ENCODE peak calls at places on chromosomes 1 and 21, in eight cellular contexts. S is colonic mucosa, K is body of pancreas, M is fibroblast of lung, L is NB4, G is mammary epithelial cell, W is brain microvascular endothelial cell, Q is endothelial cell of umbilical vein. E is an unnamed sample.

GRCh38 chr1:165717918-165718515 is 19.7 kb upstream of the ALDH9A1 start:
- DNase-seq in S (peak), K (peak), M (peak), L (peak), G (peak), W (peak), Q (peak), E (peak)

GRCh38 chr1:83978056-83978455 is 20.9 kb downstream of the TTLL7 start:
- DNase-seq in S (no peak), K (no peak), M (no peak), L (no peak), G (no peak), W (no peak), Q (no peak), E (no peak)

GRCh38 chr1:204350857-204351573 is 8.7 kb downstream of the PLEKHA6 start:
- DNase-seq in S (peak), K (peak), M (peak), L (no peak), G (no peak), W (peak), Q (peak), E (peak)

GRCh38 chr21:15695241-15695640 is 34.5 kb upstream of the USP25 start:
- DNase-seq in S (no peak), K (no peak), M (no peak), L (no peak), G (no peak), W (no peak), Q (no peak), E (no peak)

GRCh38 chr1:59509341-59509869 is 212.5 kb downstream of the FGGY start:
- DNase-seq in S (no peak), K (no peak), M (no peak), L (no peak), G (no peak), W (no peak), Q (no peak), E (no peak)

GRCh38 chr1:119260504-119260903 is 108.1 kb upstream of the HAO2 start:
- DNase-seq in S (no peak), K (no peak), M (no peak), L (no peak), G (no peak), W (no peak), Q (no peak), E (no peak)

GRCh38 chr1:88074661-88075060 is 609.4 kb upstream of the PKN2 start:
- DNase-seq in S (no peak), K (no peak), M (no peak), L (no peak), G (no peak), W (no peak), Q (no peak), E (no peak)

GRCh38 chr1:31699341-31699891 is 4.4 kb downstream of the COL16A1 start:
- DNase-seq in S (no peak), K (no peak), M (no peak), L (no peak), G (no peak), W (no peak), Q (no peak), E (no peak)

GRCh38 chr1:189149547-189150375 is 1327.9 kb downstream of the BRINP3 start:
- DNase-seq in S (no peak), K (peak), M (no peak), L (peak), G (no peak), W (no peak), Q (no peak), E (no peak)

GRCh38 chr1:56866656-56867055 is 12.1 kb downstream of the C8A start:
- DNase-seq in S (no peak), K (no peak), M (peak), L (no peak), G (peak), W (peak), Q (no peak), E (no peak)

GRCh38 chr1:113934511-113935055 is 5.5 kb downstream of the HIPK1 start:
- DNase-seq in S (no peak), K (no peak), M (no peak), L (no peak), G (no peak), W (no peak), Q (no peak), E (no peak)

GRCh38 chr1:200794506-200795065 is 55.9 kb downstream of the CAMSAP2 start:
- DNase-seq in S (no peak), K (no peak), M (no peak), L (no peak), G (peak), W (no peak), Q (peak), E (no peak)

GRCh38 chr1:58932820-58933598 is 149.2 kb upstream of the JUN start:
- DNase-seq in S (peak), K (peak), M (peak), L (peak), G (peak), W (peak), Q (no peak), E (peak)

GRCh38 chr1:208668991-208669390 is 424.8 kb upstream of the PLXNA2 start:
- DNase-seq in S (no peak), K (no peak), M (no peak), L (peak), G (peak), W (peak), Q (no peak), E (no peak)

GRCh38 chr1:229229137-229229720 is 41.7 kb upstream of the RAB4A start:
- DNase-seq in S (no peak), K (peak), M (peak), L (peak), G (peak), W (no peak), Q (no peak), E (peak)

GRCh38 chr1:97050501-97050900 is 328.9 kb downstream of the PTBP2 start:
- DNase-seq in S (no peak), K (no peak), M (peak), L (peak), G (no peak), W (peak), Q (peak), E (peak)

GRCh38 chr1:35505911-35506798 is 51.0 kb downstream of the KIAA0319L start:
- DNase-seq in S (no peak), K (peak), M (peak), L (peak), G (peak), W (peak), Q (peak), E (peak)

GRCh38 chr1:85240174-85240601 is 19.3 kb downstream of the C1orf52 start:
- DNase-seq in S (no peak), K (peak), M (peak), L (peak), G (no peak), W (no peak), Q (no peak), E (peak)

GRCh38 chr21:46097826-46098286 is at the start of gene COL6A2:
- DNase-seq in S (peak), K (peak), M (peak), L (no peak), G (no peak), W (peak), Q (no peak), E (peak)

GRCh38 chr21:41466024-41466820 is 40.2 kb downstream of the MX1 start:
- DNase-seq in S (no peak), K (no peak), M (peak), L (no peak), G (no peak), W (no peak), Q (no peak), E (no peak)

GRCh38 chr1:179785025-179785424 is 41.9 kb downstream of the FAM163A start:
- DNase-seq in S (no peak), K (no peak), M (peak), L (no peak), G (no peak), W (no peak), Q (no peak), E (peak)

GRCh38 chr1:82160903-82161302 is 360.2 kb downstream of the ADGRL2 start:
- DNase-seq in S (no peak), K (no peak), M (no peak), L (no peak), G (no peak), W (no peak), Q (no peak), E (no peak)

GRCh38 chr1:77927414-77927813 is 39.0 kb downstream of the NEXN start:
- DNase-seq in S (no peak), K (no peak), M (no peak), L (no peak), G (no peak), W (no peak), Q (no peak), E (no peak)

GRCh38 chr1:27789511-27790154 is 16.6 kb downstream of the STX12 start:
- DNase-seq in S (no peak), K (no peak), M (peak), L (peak), G (peak), W (peak), Q (peak), E (peak)

GRCh38 chr1:29478046-29478791 is 241.9 kb downstream of the PTPRU start:
- DNase-seq in S (no peak), K (no peak), M (no peak), L (no peak), G (no peak), W (no peak), Q (no peak), E (no peak)

GRCh38 chr1:41383094-41383852 is 22.0 kb downstream of the FOXO6 start:
- DNase-seq in S (no peak), K (no peak), M (peak), L (peak), G (no peak), W (peak), Q (peak), E (no peak)

GRCh38 chr1:100358210-100358609 is 5.9 kb downstream of the CDC14A start:
- DNase-seq in S (no peak), K (no peak), M (no peak), L (peak), G (no peak), W (peak), Q (peak), E (peak)

GRCh38 chr1:17436380-17437174 is 2.9 kb downstream of the RCC2 start:
- DNase-seq in S (no peak), K (no peak), M (no peak), L (no peak), G (no peak), W (no peak), Q (peak), E (no peak)

GRCh38 chr1:44801491-44802305 is 1.5 kb downstream of the PLK3 start:
- DNase-seq in S (no peak), K (no peak), M (no peak), L (no peak), G (peak), W (no peak), Q (peak), E (no peak)

GRCh38 chr1:214933375-214933774 is 149.2 kb upstream of the KCNK2 start:
- DNase-seq in S (no peak), K (no peak), M (no peak), L (no peak), G (peak), W (no peak), Q (no peak), E (no peak)

GRCh38 chr1:28581531-28582247 is 10.4 kb upstream of the RAB42 start:
- DNase-seq in S (peak), K (peak), M (peak), L (peak), G (peak), W (peak), Q (peak), E (peak)

GRCh38 chr1:206651014-206651413 is 15.7 kb downstream of the DYRK3 start:
- DNase-seq in S (no peak), K (no peak), M (no peak), L (no peak), G (no peak), W (no peak), Q (no peak), E (no peak)

GRCh38 chr1:1360511-1361169 is 2.3 kb upstream of the MXRA8 start:
- DNase-seq in S (peak), K (no peak), M (peak), L (no peak), G (peak), W (peak), Q (no peak), E (peak)

GRCh38 chr21:27380303-27380702 is 413.4 kb upstream of the ADAMTS5 start:
- DNase-seq in S (no peak), K (no peak), M (no peak), L (no peak), G (no peak), W (no peak), Q (no peak), E (no peak)

GRCh38 chr1:218459878-218460277 is 114.7 kb downstream of the TGFB2 start:
- DNase-seq in S (no peak), K (no peak), M (peak), L (peak), G (peak), W (peak), Q (peak), E (peak)

GRCh38 chr1:51506537-51506936 is 12.5 kb downstream of the EPS15 start:
- DNase-seq in S (no peak), K (no peak), M (peak), L (no peak), G (peak), W (peak), Q (peak), E (peak)

GRCh38 chr1:102191723-102192122 is 195.0 kb upstream of the OLFM3 start:
- DNase-seq in S (peak), K (peak), M (peak), L (peak), G (peak), W (no peak), Q (peak), E (no peak)

DNA sequence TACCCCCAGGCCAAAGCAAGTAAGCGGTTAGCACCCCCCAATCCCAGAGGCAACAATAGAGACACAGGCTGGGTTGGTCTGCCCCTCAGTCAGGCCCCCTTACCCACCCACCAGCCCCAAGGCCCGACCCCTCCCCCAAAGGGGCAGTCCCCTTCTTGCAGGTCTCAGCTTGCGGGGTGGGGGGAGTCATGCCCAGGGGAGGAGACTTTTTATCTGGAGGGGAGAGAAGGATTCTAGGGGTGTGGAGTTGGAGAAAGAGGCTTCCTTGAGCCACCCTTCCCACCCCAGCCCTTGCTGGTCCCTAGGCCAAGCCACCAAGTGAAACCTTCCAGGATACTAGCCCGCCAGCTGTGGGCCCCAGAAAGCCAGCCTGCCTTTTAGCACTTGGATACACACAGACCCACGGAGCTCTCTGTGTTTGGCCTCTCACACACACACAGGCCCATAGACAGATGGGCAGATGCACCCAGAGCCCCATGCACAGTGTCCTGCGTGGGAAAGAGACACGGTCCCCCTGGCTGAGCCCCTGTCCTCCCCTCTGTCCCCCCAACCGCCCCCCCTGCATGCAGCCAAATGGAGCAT is 7.1 kb downstream of the TMEM54 start:
- DNase-seq in S (no peak), K (no peak), M (no peak), L (no peak), G (no peak), W (no peak), Q (no peak), E (no peak)
- H3K4me3 ChIP-seq in S (no peak), K (no peak), M (no peak), L (no peak), G (no peak), W (no peak), Q (no peak), E (no peak)

GRCh38 chr1:6171546-6172124 is 8.5 kb downstream of the CHD5 start:
- DNase-seq in S (no peak), K (no peak), M (no peak), L (peak), G (no peak), W (no peak), Q (peak), E (peak)
- TF ChIP-seq CTCF in S (no peak), K (no peak), M (peak), L (peak), G (peak), W (peak), Q (peak), E (peak)

GRCh38 chr1:109275706-109276345 is 7.1 kb downstream of the PSRC1 start:
- DNase-seq in S (no peak), K (no peak), M (peak), L (no peak), G (peak), W (peak), Q (no peak), E (no peak)
- H3K4me3 ChIP-seq in S (no peak), K (no peak), M (no peak), L (no peak), G (peak), W (no peak), Q (no peak), E (no peak)

DNA sequence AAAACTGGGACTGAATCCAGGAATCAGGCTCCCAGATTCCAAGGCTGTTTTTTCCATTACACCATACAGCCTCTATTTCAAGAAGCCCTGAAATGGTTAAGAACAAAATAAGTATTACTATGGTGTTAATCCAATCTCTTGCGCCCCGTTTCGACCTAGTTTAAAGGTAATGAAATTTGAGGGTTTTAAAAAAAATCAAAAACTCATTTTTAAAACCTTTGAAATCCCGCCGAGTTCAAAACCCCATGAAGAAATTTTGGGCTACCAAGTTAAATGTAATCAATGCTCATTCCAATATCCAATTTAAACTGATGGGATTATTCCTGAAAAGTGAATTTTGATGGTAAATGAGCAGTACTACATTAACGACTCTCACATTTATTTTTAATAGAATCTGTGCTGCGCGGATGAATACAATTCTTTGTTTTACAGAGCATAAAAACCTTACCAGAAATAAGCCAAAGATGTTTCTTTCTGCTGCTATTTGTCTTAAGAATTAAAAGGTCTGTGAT is 767 bp upstream of the EGLN1 start:
- DNase-seq in S (no peak), K (no peak), M (no peak), L (no peak), G (no peak), W (no peak), Q (no peak), E (no peak)
- TF ChIP-seq CTCF in S (no peak), K (no peak), M (no peak), L (no peak), G (no peak), W (no peak), Q (no peak), E (no peak)

GRCh38 chr1:243850368-243851128 is 505 bp upstream of the AKT3 start:
- DNase-seq in S (peak), K (peak), M (peak), L (peak), G (peak), W (peak), Q (peak), E (peak)

GRCh38 chr1:243848165-243849088 is 1.6 kb downstream of the AKT3 start:
- DNase-seq in S (no peak), K (no peak), M (no peak), L (no peak), G (no peak), W (no peak), Q (peak), E (peak)

GRCh38 chr1:243851129-243851756 is 1.2 kb upstream of the AKT3 start:
- DNase-seq in S (no peak), K (no peak), M (no peak), L (no peak), G (peak), W (no peak), Q (no peak), E (no peak)

GRCh38 chr1:243850013-243850367 is at the start of gene AKT3:
- DNase-seq in S (no peak), K (no peak), M (no peak), L (no peak), G (no peak), W (no peak), Q (no peak), E (no peak)

DNA sequence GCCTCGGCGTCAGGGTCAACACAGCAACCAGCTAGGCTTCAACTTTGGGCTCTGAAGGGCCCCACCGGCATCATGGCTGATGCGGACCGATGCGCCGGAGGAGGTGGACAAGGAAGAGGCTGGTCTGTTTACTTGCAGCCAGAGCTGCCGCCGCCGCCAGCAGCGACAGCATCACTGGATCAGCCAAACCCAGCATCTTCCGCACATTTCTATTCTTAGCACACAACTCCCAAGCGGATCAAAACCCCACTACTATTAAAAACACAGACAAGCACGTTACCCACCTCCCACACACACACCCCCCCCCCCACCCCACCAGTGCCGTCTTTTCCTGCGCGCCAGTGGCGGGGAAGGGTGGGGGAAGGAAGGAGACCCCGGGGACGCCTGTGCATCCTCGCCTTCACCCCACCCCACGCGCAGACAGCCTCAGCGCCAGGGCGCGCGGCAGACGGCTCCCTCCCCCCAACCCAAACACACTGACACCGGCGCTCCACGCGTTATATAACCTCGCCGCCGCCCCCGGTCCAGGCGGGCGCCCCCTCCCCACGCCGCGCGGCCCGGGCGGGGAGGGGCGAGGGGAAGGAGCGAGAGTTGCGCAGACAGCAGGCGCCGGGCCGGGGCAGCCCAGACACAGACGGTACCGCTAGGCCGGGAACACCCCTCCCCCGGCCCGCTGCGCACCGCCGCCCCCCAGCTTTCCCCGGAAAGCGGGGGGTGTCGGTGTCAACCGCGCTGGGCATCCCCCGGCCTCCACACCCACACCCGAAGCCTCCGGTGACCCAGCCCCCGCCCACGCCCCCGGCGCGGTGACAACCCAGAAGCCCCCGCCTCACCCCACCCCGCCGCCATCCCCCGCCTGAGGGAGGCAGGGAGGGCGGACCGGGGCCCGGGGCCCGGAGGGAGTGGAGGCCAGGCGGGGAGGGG is 692 bp downstream of the AKT3 start:
- DNase-seq in S (peak), K (peak), M (peak), L (peak), G (peak), W (peak), Q (peak), E (peak)
- H3K4me3 ChIP-seq in S (peak), K (peak), M (peak), L (peak), G (peak), W (peak), Q (peak), E (peak)

DNA sequence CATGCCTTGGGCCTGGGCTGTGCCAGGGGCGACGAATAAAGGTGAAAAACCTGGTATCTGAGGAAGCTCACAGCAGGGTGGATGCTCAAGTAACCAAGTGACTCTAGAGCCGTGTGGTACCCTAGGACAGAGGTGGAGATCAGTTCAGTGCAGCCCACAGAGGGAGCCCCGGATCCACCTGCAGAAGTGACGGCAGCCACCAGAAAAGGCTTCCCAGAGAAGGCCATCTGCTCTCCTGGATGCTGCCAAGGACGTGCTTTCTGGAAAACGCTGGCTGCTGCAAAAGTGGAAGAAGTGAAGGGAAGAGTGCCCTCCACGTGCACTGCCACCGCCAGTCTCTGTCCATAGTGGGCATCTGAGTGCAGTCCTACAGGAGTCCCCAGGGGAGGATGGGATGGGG is 27.7 kb downstream of the TMCO4 start:
- DNase-seq in S (no peak), K (no peak), M (no peak), L (no peak), G (no peak), W (no peak), Q (no peak), E (no peak)
- TF ChIP-seq CTCF in S (no peak), K (no peak), M (no peak), L (no peak), G (no peak), W (no peak), Q (no peak), E (no peak)